ENCODE peak calls at places on chromosome 9, in seven cellular contexts. One of them, this sample, is unnamed.

GRCh38 chr9:113468716-113469448 is 5.4 kb downstream of the RGS3 start:
- DNase-seq in fibroblast of lung: no peak
- DNase-seq in effector memory CD4-positive, alpha-beta T cell: no peak
- DNase-seq in SK-N-SH: peak; percentile 75
- DNase-seq in small intestine: no peak
- DNase-seq in HAP-1: no peak
- DNase-seq in HCT116: no peak
- DNase-seq in this sample: no peak

GRCh38 chr9:693460-694390 is 147.8 kb upstream of the DMRT1 start:
- DNase-seq in fibroblast of lung: peak; percentile 90
- DNase-seq in effector memory CD4-positive, alpha-beta T cell: no peak
- DNase-seq in SK-N-SH: no peak
- DNase-seq in small intestine: peak; percentile 19
- DNase-seq in HAP-1: no peak
- DNase-seq in HCT116: no peak
- DNase-seq in this sample: no peak

GRCh38 chr9:114166606-114167572 is 11.6 kb downstream of the COL27A1 start:
- DNase-seq in fibroblast of lung: no peak
- DNase-seq in effector memory CD4-positive, alpha-beta T cell: no peak
- DNase-seq in SK-N-SH: no peak
- DNase-seq in small intestine: no peak
- DNase-seq in HAP-1: no peak
- DNase-seq in HCT116: no peak
- DNase-seq in this sample: no peak

GRCh38 chr9:114302727-114303126 is 20.2 kb upstream of the ORM1 start:
- DNase-seq in fibroblast of lung: no peak
- DNase-seq in effector memory CD4-positive, alpha-beta T cell: no peak
- DNase-seq in SK-N-SH: no peak
- DNase-seq in small intestine: no peak
- DNase-seq in HAP-1: no peak
- DNase-seq in HCT116: no peak
- DNase-seq in this sample: no peak

GRCh38 chr9:14895806-14896205 is 14.4 kb downstream of the FREM1 start:
- DNase-seq in fibroblast of lung: no peak
- DNase-seq in effector memory CD4-positive, alpha-beta T cell: no peak
- DNase-seq in SK-N-SH: no peak
- DNase-seq in small intestine: no peak
- DNase-seq in HAP-1: no peak
- DNase-seq in HCT116: no peak
- DNase-seq in this sample: no peak

GRCh38 chr9:114423181-114423580 is 35.4 kb upstream of the AKNA start:
- DNase-seq in fibroblast of lung: no peak
- DNase-seq in effector memory CD4-positive, alpha-beta T cell: no peak
- DNase-seq in SK-N-SH: no peak
- DNase-seq in small intestine: no peak
- DNase-seq in HAP-1: no peak
- DNase-seq in HCT116: no peak
- DNase-seq in this sample: no peak

GRCh38 chr9:122206118-122207046 is 22.4 kb downstream of the LHX6 start:
- DNase-seq in fibroblast of lung: peak; percentile 89
- DNase-seq in effector memory CD4-positive, alpha-beta T cell: no peak
- DNase-seq in SK-N-SH: no peak
- DNase-seq in small intestine: no peak
- DNase-seq in HAP-1: no peak
- DNase-seq in HCT116: no peak
- DNase-seq in this sample: peak; percentile 55

GRCh38 chr9:35795701-35796100 is 4.3 kb downstream of the NPR2 start:
- DNase-seq in fibroblast of lung: peak; percentile 29
- DNase-seq in effector memory CD4-positive, alpha-beta T cell: no peak
- DNase-seq in SK-N-SH: no peak
- DNase-seq in small intestine: no peak
- DNase-seq in HAP-1: no peak
- DNase-seq in HCT116: no peak
- DNase-seq in this sample: no peak

GRCh38 chr9:114112778-114113585 is 13.9 kb upstream of the KIF12 start:
- DNase-seq in fibroblast of lung: peak; percentile 77
- DNase-seq in effector memory CD4-positive, alpha-beta T cell: no peak
- DNase-seq in SK-N-SH: no peak
- DNase-seq in small intestine: peak; percentile 72
- DNase-seq in HAP-1: no peak
- DNase-seq in HCT116: no peak
- DNase-seq in this sample: peak; percentile 33

GRCh38 chr9:91676042-91676441 is 252.4 kb upstream of the NFIL3 start:
- DNase-seq in fibroblast of lung: peak; percentile 44
- DNase-seq in effector memory CD4-positive, alpha-beta T cell: no peak
- DNase-seq in SK-N-SH: no peak
- DNase-seq in small intestine: peak; percentile 14
- DNase-seq in HAP-1: peak; percentile 15
- DNase-seq in HCT116: peak; percentile 18
- DNase-seq in this sample: no peak

GRCh38 chr9:108478871-108479332 is 376.9 kb downstream of the ACTL7B start:
- DNase-seq in fibroblast of lung: peak; percentile 89
- DNase-seq in effector memory CD4-positive, alpha-beta T cell: no peak
- DNase-seq in SK-N-SH: no peak
- DNase-seq in small intestine: no peak
- DNase-seq in HAP-1: no peak
- DNase-seq in HCT116: no peak
- DNase-seq in this sample: peak; percentile 50

GRCh38 chr9:88418715-88419540 is 30.7 kb downstream of the SPIN1 start:
- DNase-seq in fibroblast of lung: peak; percentile 65
- DNase-seq in effector memory CD4-positive, alpha-beta T cell: no peak
- DNase-seq in SK-N-SH: no peak
- DNase-seq in small intestine: no peak
- DNase-seq in HAP-1: no peak
- DNase-seq in HCT116: no peak
- DNase-seq in this sample: no peak

GRCh38 chr9:128081052-128081451 is 13.0 kb downstream of the SLC25A25 start:
- DNase-seq in fibroblast of lung: peak; percentile 86
- DNase-seq in effector memory CD4-positive, alpha-beta T cell: no peak
- DNase-seq in SK-N-SH: peak; percentile 44
- DNase-seq in small intestine: no peak
- DNase-seq in HAP-1: no peak
- DNase-seq in HCT116: no peak
- DNase-seq in this sample: peak; percentile 96

GRCh38 chr9:33222031-33222430 is 17.9 kb upstream of the SPINK4 start:
- DNase-seq in fibroblast of lung: no peak
- DNase-seq in effector memory CD4-positive, alpha-beta T cell: no peak
- DNase-seq in SK-N-SH: no peak
- DNase-seq in small intestine: no peak
- DNase-seq in HAP-1: no peak
- DNase-seq in HCT116: no peak
- DNase-seq in this sample: no peak

GRCh38 chr9:83538172-83538889 is at the start of gene FRMD3:
- DNase-seq in fibroblast of lung: peak; percentile 67
- DNase-seq in effector memory CD4-positive, alpha-beta T cell: no peak
- DNase-seq in SK-N-SH: peak; percentile 91
- DNase-seq in small intestine: peak; percentile 68
- DNase-seq in HAP-1: no peak
- DNase-seq in HCT116: peak; percentile 43
- DNase-seq in this sample: peak; percentile 11

GRCh38 chr9:21574261-21574660 is 92.1 kb upstream of the IFNE start:
- DNase-seq in fibroblast of lung: no peak
- DNase-seq in effector memory CD4-positive, alpha-beta T cell: no peak
- DNase-seq in SK-N-SH: no peak
- DNase-seq in small intestine: no peak
- DNase-seq in HAP-1: no peak
- DNase-seq in HCT116: no peak
- DNase-seq in this sample: no peak

GRCh38 chr9:33223696-33224095 is 16.3 kb upstream of the SPINK4 start:
- DNase-seq in fibroblast of lung: no peak
- DNase-seq in effector memory CD4-positive, alpha-beta T cell: no peak
- DNase-seq in SK-N-SH: no peak
- DNase-seq in small intestine: no peak
- DNase-seq in HAP-1: no peak
- DNase-seq in HCT116: no peak
- DNase-seq in this sample: no peak

GRCh38 chr9:83432104-83432627 is 106.0 kb downstream of the FRMD3 start:
- DNase-seq in fibroblast of lung: peak; percentile 67
- DNase-seq in effector memory CD4-positive, alpha-beta T cell: no peak
- DNase-seq in SK-N-SH: no peak
- DNase-seq in small intestine: peak; percentile 86
- DNase-seq in HAP-1: no peak
- DNase-seq in HCT116: no peak
- DNase-seq in this sample: peak; percentile 61

GRCh38 chr9:24832307-24832706 is 286.6 kb upstream of the IZUMO3 start:
- DNase-seq in fibroblast of lung: no peak
- DNase-seq in effector memory CD4-positive, alpha-beta T cell: no peak
- DNase-seq in SK-N-SH: peak; percentile 5
- DNase-seq in small intestine: no peak
- DNase-seq in HAP-1: no peak
- DNase-seq in HCT116: no peak
- DNase-seq in this sample: no peak

DNA sequence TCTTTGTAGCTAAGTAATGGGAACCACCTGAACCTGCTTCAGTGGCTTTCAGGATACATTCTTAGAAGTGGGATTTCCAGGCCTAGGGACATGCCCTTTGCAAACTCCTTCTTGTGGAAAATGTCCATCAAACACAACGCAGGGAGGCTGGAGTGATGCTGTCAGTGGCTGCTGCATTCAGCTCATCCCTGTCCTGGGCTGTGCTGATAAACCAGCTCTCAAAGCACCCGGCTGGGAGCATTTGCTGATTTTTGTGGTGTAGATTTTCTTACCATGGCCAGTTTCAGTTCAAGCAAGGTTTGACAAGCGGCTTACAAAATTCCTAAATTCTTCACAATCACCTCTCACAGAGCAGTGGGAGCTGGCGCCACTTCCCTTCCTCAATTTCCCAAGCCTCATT is 28.2 kb downstream of the FAM163B start:
- DNase-seq in fibroblast of lung: no peak
- DNase-seq in effector memory CD4-positive, alpha-beta T cell: no peak
- DNase-seq in SK-N-SH: no peak
- DNase-seq in small intestine: no peak
- DNase-seq in HAP-1: no peak
- DNase-seq in HCT116: no peak
- DNase-seq in this sample: no peak
- H3K27me3 ChIP-seq in fibroblast of lung: peaks cover 13% of the 10 kb centered on the region
- H3K27me3 ChIP-seq in effector memory CD4-positive, alpha-beta T cell: peaks cover 28% of the 10 kb centered on the region
- H3K27me3 ChIP-seq in SK-N-SH: peaks cover 8% of the 10 kb centered on the region
- H3K27me3 ChIP-seq in small intestine: no peaks in the 10 kb centered on the region
- H3K27me3 ChIP-seq in HAP-1: peaks cover 38% of the 10 kb centered on the region
- H3K27me3 ChIP-seq in HCT116: no peaks in the 10 kb centered on the region
- H3K27me3 ChIP-seq in this sample: peaks cover 28% of the 10 kb centered on the region

DNA sequence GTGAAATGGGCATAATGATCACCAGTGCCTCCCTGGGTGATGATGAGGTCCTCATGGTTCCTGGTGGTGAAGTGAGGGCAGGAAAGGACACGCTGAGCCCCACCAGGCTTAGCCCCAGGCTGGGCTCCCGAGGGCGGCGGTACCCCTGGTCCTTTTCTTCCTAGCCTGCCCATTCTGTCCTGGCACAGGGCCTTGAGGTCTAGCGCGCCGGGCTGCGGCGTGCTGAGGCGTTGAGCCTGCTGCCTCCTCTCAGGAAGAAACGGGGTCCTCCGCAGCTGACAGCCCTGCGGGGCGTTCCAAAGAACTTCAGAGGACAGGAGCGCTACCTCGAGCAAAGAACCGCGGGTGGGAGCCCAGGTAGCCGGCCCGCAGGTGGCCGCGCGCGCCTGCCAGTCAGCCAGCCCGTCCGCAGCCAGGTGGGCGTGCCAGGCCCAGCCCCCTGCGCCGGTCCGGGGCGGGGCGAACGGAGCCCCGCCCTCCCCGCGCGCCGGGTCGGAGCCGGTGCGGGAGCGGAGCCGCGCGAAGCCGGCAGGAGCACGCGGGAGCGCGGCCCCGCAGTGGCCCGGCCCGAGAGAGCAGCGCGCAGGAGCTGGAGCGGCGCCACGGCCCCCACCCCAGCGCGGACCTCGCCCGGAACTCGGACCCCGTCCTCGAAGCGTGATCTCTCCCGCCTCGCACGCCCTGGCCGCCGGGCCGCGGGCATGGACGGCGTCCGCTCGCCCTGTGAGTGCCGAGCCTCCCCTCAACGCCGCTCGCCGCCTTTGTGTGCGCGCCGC is at the start of gene WNK2:
- DNase-seq in fibroblast of lung: no peak
- DNase-seq in effector memory CD4-positive, alpha-beta T cell: peak; percentile 17
- DNase-seq in SK-N-SH: peak; percentile 96
- DNase-seq in small intestine: peak; percentile 65
- DNase-seq in HAP-1: no peak
- DNase-seq in HCT116: no peak
- DNase-seq in this sample: no peak
- H3K27me3 ChIP-seq in fibroblast of lung: peaks cover 16% of the 10 kb centered on the region
- H3K27me3 ChIP-seq in effector memory CD4-positive, alpha-beta T cell: peaks cover 9% of the 10 kb centered on the region
- H3K27me3 ChIP-seq in SK-N-SH: peaks cover 15% of the 10 kb centered on the region
- H3K27me3 ChIP-seq in small intestine: no peaks in the 10 kb centered on the region
- H3K27me3 ChIP-seq in HAP-1: no peaks in the 10 kb centered on the region
- H3K27me3 ChIP-seq in HCT116: no peaks in the 10 kb centered on the region
- H3K27me3 ChIP-seq in this sample: peaks cover 27% of the 10 kb centered on the region

GRCh38 chr9:37026085-37026935 is 7.8 kb downstream of the PAX5 start:
- DNase-seq in fibroblast of lung: no peak
- DNase-seq in effector memory CD4-positive, alpha-beta T cell: no peak
- DNase-seq in SK-N-SH: peak; percentile 80
- DNase-seq in small intestine: no peak
- DNase-seq in HAP-1: no peak
- DNase-seq in HCT116: no peak
- DNase-seq in this sample: no peak
- H3K27me3 ChIP-seq in fibroblast of lung: peaks cover 87% of the 10 kb centered on the region
- H3K27me3 ChIP-seq in effector memory CD4-positive, alpha-beta T cell: peaks cover 84% of the 10 kb centered on the region
- H3K27me3 ChIP-seq in SK-N-SH: peaks cover 57% of the 10 kb centered on the region
- H3K27me3 ChIP-seq in small intestine: peaks cover 10% of the 10 kb centered on the region
- H3K27me3 ChIP-seq in HAP-1: peaks cover 56% of the 10 kb centered on the region
- H3K27me3 ChIP-seq in HCT116: peaks cover 26% of the 10 kb centered on the region
- H3K27me3 ChIP-seq in this sample: peaks cover 79% of the 10 kb centered on the region

GRCh38 chr9:126853667-126854066 is 6.8 kb upstream of the ZBTB34 start:
- DNase-seq in fibroblast of lung: peak; percentile 51
- DNase-seq in effector memory CD4-positive, alpha-beta T cell: no peak
- DNase-seq in SK-N-SH: no peak
- DNase-seq in small intestine: no peak
- DNase-seq in HAP-1: no peak
- DNase-seq in HCT116: no peak
- DNase-seq in this sample: no peak
- H3K27me3 ChIP-seq in fibroblast of lung: peaks cover 32% of the 10 kb centered on the region
- H3K27me3 ChIP-seq in effector memory CD4-positive, alpha-beta T cell: peaks cover 4% of the 10 kb centered on the region
- H3K27me3 ChIP-seq in SK-N-SH: no peaks in the 10 kb centered on the region
- H3K27me3 ChIP-seq in small intestine: no peaks in the 10 kb centered on the region
- H3K27me3 ChIP-seq in HAP-1: peaks cover 8% of the 10 kb centered on the region
- H3K27me3 ChIP-seq in HCT116: peaks cover 13% of the 10 kb centered on the region
- H3K27me3 ChIP-seq in this sample: peaks cover 28% of the 10 kb centered on the region

GRCh38 chr9:124018731-124019697 is 7.4 kb downstream of the LHX2 start:
- DNase-seq in fibroblast of lung: no peak
- DNase-seq in effector memory CD4-positive, alpha-beta T cell: no peak
- DNase-seq in SK-N-SH: peak; percentile 52
- DNase-seq in small intestine: no peak
- DNase-seq in HAP-1: no peak
- DNase-seq in HCT116: no peak
- DNase-seq in this sample: no peak
- H3K27me3 ChIP-seq in fibroblast of lung: peaks cover 94% of the 10 kb centered on the region
- H3K27me3 ChIP-seq in effector memory CD4-positive, alpha-beta T cell: peaks cover 75% of the 10 kb centered on the region
- H3K27me3 ChIP-seq in SK-N-SH: peaks cover 100% of the 10 kb centered on the region
- H3K27me3 ChIP-seq in small intestine: peaks cover 16% of the 10 kb centered on the region
- H3K27me3 ChIP-seq in HAP-1: no peaks in the 10 kb centered on the region
- H3K27me3 ChIP-seq in HCT116: no peaks in the 10 kb centered on the region
- H3K27me3 ChIP-seq in this sample: peaks cover 64% of the 10 kb centered on the region

GRCh38 chr9:28620661-28621060 is 1047.4 kb upstream of the C9orf72 start:
- DNase-seq in fibroblast of lung: no peak
- DNase-seq in effector memory CD4-positive, alpha-beta T cell: no peak
- DNase-seq in SK-N-SH: no peak
- DNase-seq in small intestine: no peak
- DNase-seq in HAP-1: no peak
- DNase-seq in HCT116: no peak
- DNase-seq in this sample: no peak

GRCh38 chr9:28620011-28620410 is 1046.7 kb upstream of the C9orf72 start:
- DNase-seq in fibroblast of lung: no peak
- DNase-seq in effector memory CD4-positive, alpha-beta T cell: no peak
- DNase-seq in SK-N-SH: no peak
- DNase-seq in small intestine: no peak
- DNase-seq in HAP-1: no peak
- DNase-seq in HCT116: no peak
- DNase-seq in this sample: no peak

GRCh38 chr9:28624771-28625170 is 1051.5 kb upstream of the C9orf72 start:
- DNase-seq in fibroblast of lung: no peak
- DNase-seq in effector memory CD4-positive, alpha-beta T cell: no peak
- DNase-seq in SK-N-SH: no peak
- DNase-seq in small intestine: no peak
- DNase-seq in HAP-1: no peak
- DNase-seq in HCT116: no peak
- DNase-seq in this sample: no peak
- H3K27me3 ChIP-seq in fibroblast of lung: no peaks in the 10 kb centered on the region
- H3K27me3 ChIP-seq in effector memory CD4-positive, alpha-beta T cell: no peaks in the 10 kb centered on the region
- H3K27me3 ChIP-seq in SK-N-SH: no peaks in the 10 kb centered on the region
- H3K27me3 ChIP-seq in small intestine: no peaks in the 10 kb centered on the region
- H3K27me3 ChIP-seq in HAP-1: no peaks in the 10 kb centered on the region
- H3K27me3 ChIP-seq in HCT116: no peaks in the 10 kb centered on the region
- H3K27me3 ChIP-seq in this sample: no peaks in the 10 kb centered on the region

This sample was measured in BJ.